ENCODE peak calls at places on chromosome 10, in seven cellular contexts. X is fibroblast of lung, S is mammary epithelial cell, C is PC-3, A is GM23248, F is IMR-90, V is colonic mucosa. T is an unnamed sample.

GRCh38 chr10:63698815-63699205 is 177.6 kb downstream of the REEP3 start:
- DNase-seq in F (no peak), A (peak), S (no peak), X (peak), C (no peak), V (no peak), T (peak)

GRCh38 chr10:110044681-110045080 is 36.9 kb downstream of the ADD3 start:
- DNase-seq in A (no peak), S (no peak), F (peak), V (no peak), X (peak), C (no peak), T (peak)

GRCh38 chr10:109743141-109744120 is 179.9 kb downstream of the XPNPEP1 start:
- DNase-seq in S (no peak), V (no peak), F (no peak), A (no peak), X (no peak), C (peak), T (no peak)

GRCh38 chr10:77680811-77681210 is 43.2 kb upstream of the KCNMA1 start:
- DNase-seq in C (no peak), A (no peak), S (no peak), X (no peak), F (no peak), V (no peak), T (no peak)

GRCh38 chr10:13684252-13684791 is 97.6 kb downstream of the PRPF18 start:
- DNase-seq in V (peak), F (peak), S (peak), A (peak), X (peak), C (no peak), T (peak)

GRCh38 chr10:85811405-85811804 is 555.2 kb downstream of the GRID1 start:
- DNase-seq in X (no peak), F (no peak), C (no peak), V (no peak), S (no peak), A (no peak), T (no peak)

GRCh38 chr10:8278099-8278498 is 223.6 kb downstream of the GATA3 start:
- DNase-seq in A (no peak), V (no peak), F (no peak), X (no peak), S (no peak), C (no peak), T (no peak)

GRCh38 chr10:10726101-10726500 is 291.6 kb upstream of the CELF2 start:
- DNase-seq in F (no peak), A (no peak), X (no peak), C (no peak), S (no peak), V (peak), T (no peak)

GRCh38 chr10:131166486-131166885 is 145.0 kb downstream of the TCERG1L start:
- DNase-seq in F (no peak), X (no peak), A (no peak), V (no peak), C (no peak), S (no peak), T (no peak)

GRCh38 chr10:48670978-48671913 is 13.4 kb upstream of the WDFY4 start:
- DNase-seq in S (no peak), X (no peak), C (no peak), V (no peak), F (no peak), A (no peak), T (no peak)

GRCh38 chr10:71193516-71193915 is 18.9 kb upstream of the UNC5B start:
- DNase-seq in V (no peak), C (no peak), A (no peak), X (no peak), F (no peak), S (no peak), T (no peak)

GRCh38 chr10:119466655-119467054 is 75.9 kb downstream of the RGS10 start:
- DNase-seq in F (no peak), S (peak), V (no peak), A (no peak), C (peak), X (peak), T (no peak)

GRCh38 chr10:14592566-14592965 is 182.1 kb downstream of the FAM107B start:
- DNase-seq in S (no peak), F (no peak), V (no peak), X (no peak), A (no peak), C (no peak), T (no peak)

GRCh38 chr10:128064615-128065580 is 61.3 kb downstream of the MKI67 start:
- DNase-seq in X (peak), V (peak), C (no peak), S (peak), A (peak), F (peak), T (peak)

GRCh38 chr10:58070964-58071363 is 196.7 kb downstream of the IPMK start:
- DNase-seq in S (no peak), C (no peak), V (no peak), A (no peak), F (no peak), X (no peak), T (no peak)

GRCh38 chr10:75233444-75234016 is 2.2 kb downstream of the COMTD1 start:
- DNase-seq in X (no peak), A (peak), S (peak), F (no peak), V (peak), C (peak), T (no peak)

GRCh38 chr10:29635711-29636144 is 957 bp upstream of the SVIL start:
- DNase-seq in V (peak), C (no peak), A (no peak), S (peak), F (peak), X (peak), T (peak)

GRCh38 chr10:60508831-60509230 is 119.2 kb upstream of the ANK3 start:
- DNase-seq in V (no peak), X (no peak), S (no peak), F (no peak), A (no peak), C (no peak), T (no peak)

GRCh38 chr10:27805215-27805614 is 59.6 kb upstream of the MKX start:
- DNase-seq in V (no peak), X (no peak), F (no peak), S (no peak), C (no peak), A (no peak), T (no peak)

GRCh38 chr10:17533731-17534130 is 79.3 kb upstream of the ST8SIA6 start:
- DNase-seq in F (peak), X (peak), S (peak), V (no peak), C (no peak), A (no peak), T (peak)

GRCh38 chr10:47357911-47358310 is 9.7 kb downstream of the RBP3 start:
- DNase-seq in V (no peak), C (no peak), X (no peak), F (no peak), S (no peak), A (no peak), T (no peak)

GRCh38 chr10:10677479-10677878 is 340.2 kb upstream of the CELF2 start:
- DNase-seq in F (peak), S (peak), V (peak), X (peak), C (peak), A (peak), T (peak)

GRCh38 chr10:92342801-92343200 is 51.8 kb downstream of the MARCHF5 start:
- DNase-seq in S (peak), X (peak), F (peak), V (no peak), C (peak), A (peak), T (peak)

DNA sequence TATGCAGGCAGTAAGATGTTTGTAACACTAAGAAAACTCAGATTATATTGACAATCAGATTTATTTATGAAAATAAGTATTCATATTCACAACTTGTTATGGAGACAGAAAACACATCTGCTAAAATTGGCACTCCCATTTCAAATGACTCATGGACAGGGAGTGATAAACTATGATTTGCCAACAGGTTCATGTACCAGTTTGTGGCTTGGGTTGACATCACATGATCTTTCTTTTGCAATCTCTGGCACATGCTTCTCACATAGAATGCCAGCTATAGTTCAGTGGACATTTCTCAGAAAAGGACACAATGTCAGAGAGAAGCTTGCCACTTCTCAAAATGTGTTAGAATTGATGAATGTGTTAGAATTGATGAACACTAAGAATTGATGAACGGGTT is 663.2 kb upstream of the ANKRD30A start:
- DNase-seq in V (no peak), S (peak), F (peak), C (peak), X (no peak), A (peak), T (no peak)
- H3K27ac ChIP-seq in V (no peak), S (no peak), F (no peak), C (no peak), X (no peak), A (no peak), T (no peak)

DNA sequence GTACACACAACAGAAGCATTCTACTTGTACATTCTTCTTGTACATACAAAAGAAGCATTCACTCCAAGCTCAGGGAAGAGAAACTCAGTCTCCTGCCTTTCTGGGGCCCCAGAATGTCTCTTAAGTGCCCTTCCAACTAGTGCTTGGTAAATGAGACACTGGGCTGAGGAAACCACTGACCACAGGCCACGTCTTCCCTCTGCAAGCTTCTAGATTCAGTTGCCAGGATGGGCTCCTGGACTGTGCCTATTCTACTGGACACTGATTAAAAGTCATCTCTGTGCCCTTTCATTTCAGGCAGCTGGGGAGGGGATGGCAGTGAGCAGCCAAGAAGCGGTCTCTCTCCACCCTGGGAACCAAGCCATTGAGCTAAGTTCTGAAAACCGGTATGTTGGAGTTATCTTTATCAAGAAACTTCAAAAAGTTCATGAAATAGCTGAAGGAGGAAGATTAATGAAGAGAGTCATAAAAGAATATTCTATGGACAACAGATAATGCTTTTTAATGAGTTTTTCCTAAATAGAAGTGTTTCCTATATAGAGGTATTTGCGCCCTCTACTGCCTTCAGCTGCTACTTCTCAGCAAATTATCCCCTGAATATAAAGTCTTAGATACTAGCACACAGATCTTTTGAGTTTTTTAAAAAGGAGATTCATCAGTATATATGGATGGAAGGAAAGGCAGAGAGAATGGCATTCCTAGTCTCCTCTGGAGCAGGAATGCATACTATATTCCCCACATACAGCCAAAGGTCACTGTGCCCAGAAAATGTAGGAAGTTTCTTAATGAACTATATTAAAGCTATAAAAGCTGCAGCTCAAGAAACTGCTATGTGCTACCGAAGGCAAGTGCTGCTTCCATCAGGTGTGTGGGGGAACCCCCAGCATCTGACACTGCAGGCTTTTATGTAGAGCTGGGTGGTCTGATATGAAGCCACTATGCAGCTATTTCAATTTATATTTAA is 8.4 kb upstream of the IFIT1B start:
- DNase-seq in F (peak), X (peak), S (no peak), V (no peak), C (peak), A (peak), T (peak)
- H3K9ac ChIP-seq in F (no peak), X (no peak), S (no peak), V (no peak), C (no peak), A (peak), T (no peak)

GRCh38 chr10:100515612-100516011 is 4.0 kb downstream of the SEC31B start:
- DNase-seq in F (no peak), C (no peak), V (no peak), A (no peak), X (no peak), S (no peak), T (no peak)

GRCh38 chr10:100520811-100521210 is 1.1 kb upstream of the SEC31B start:
- DNase-seq in X (peak), S (peak), C (peak), V (no peak), F (peak), A (peak), T (peak)

GRCh38 chr10:100519321-100520051 is at the start of gene SEC31B:
- DNase-seq in C (no peak), X (no peak), S (no peak), F (no peak), V (peak), A (peak), T (no peak)

GRCh38 chr10:100516847-100517246 is 2.8 kb downstream of the SEC31B start:
- DNase-seq in X (no peak), F (no peak), A (no peak), S (no peak), C (no peak), V (no peak), T (no peak)

GRCh38 chr10:100518761-100519241 is 860 bp downstream of the SEC31B start:
- DNase-seq in F (peak), V (peak), S (peak), A (peak), C (peak), X (peak), T (peak)
- H3K4me3 ChIP-seq in F (no peak), V (peak), S (no peak), A (peak), C (no peak), X (peak), T (peak)

GRCh38 chr10:96577037-96577436 is 9.8 kb downstream of the TM9SF3 start:
- DNase-seq in C (peak), A (no peak), F (no peak), S (no peak), X (no peak), V (no peak), T (no peak)
- H3K27ac ChIP-seq in C (peak), A (no peak), F (no peak), S (no peak), X (no peak), V (peak), T (no peak)